ENCODE peak calls at places on chromosome 16, in ten cellular contexts. W is activated T-cell treated with anti-CD3 and anti-CD28 coated beads for 1 hour; O is spleen; Q is psoas muscle; S is NCI-H460; N is AG08395; I is Panc1; U is HFFc6; Y is ELR; E is CD4-positive, CD25-positive, alpha-beta regulatory T cell. C is an unnamed sample.

GRCh38 chr16:68179196-68179795 is 56.6 kb downstream of the ESRP2 start:
- DNase-seq in W (no peak), O (no peak), Q (no peak), S (no peak), N (peak), I (no peak), U (no peak), Y (no peak), E (no peak), C (no peak)

GRCh38 chr16:88306860-88307545 is 75.8 kb upstream of the ZNF469 start:
- DNase-seq in W (no peak), O (no peak), Q (peak), S (no peak), N (peak), I (no peak), U (peak), Y (peak), E (no peak), C (peak)

GRCh38 chr16:12319464-12320030 is 343.0 kb downstream of the SNX29 start:
- DNase-seq in W (no peak), O (no peak), Q (no peak), S (no peak), N (no peak), I (no peak), U (no peak), Y (peak), E (no peak), C (peak)

GRCh38 chr16:10408824-10409381 is 23.0 kb downstream of the ATF7IP2 start:
- DNase-seq in W (no peak), O (no peak), Q (no peak), S (no peak), N (no peak), I (no peak), U (no peak), Y (no peak), E (peak), C (no peak)

GRCh38 chr16:73565263-73565662 is 517.3 kb upstream of the ZFHX3 start:
- DNase-seq in W (no peak), O (no peak), Q (no peak), S (peak), N (no peak), I (no peak), U (no peak), Y (peak), E (no peak), C (no peak)

GRCh38 chr16:73771676-73772075 is 524.9 kb upstream of the PSMD7 start:
- DNase-seq in W (no peak), O (no peak), Q (no peak), S (no peak), N (no peak), I (no peak), U (peak), Y (no peak), E (no peak), C (no peak)

GRCh38 chr16:84874553-84874952 is 54.8 kb downstream of the CRISPLD2 start:
- DNase-seq in W (no peak), O (no peak), Q (no peak), S (no peak), N (no peak), I (no peak), U (peak), Y (no peak), E (no peak), C (no peak)

GRCh38 chr16:28133666-28134065 is 70.2 kb upstream of the GSG1L start:
- DNase-seq in W (no peak), O (no peak), Q (no peak), S (no peak), N (no peak), I (no peak), U (no peak), Y (no peak), E (no peak), C (no peak)

GRCh38 chr16:70568601-70569217 is 45.1 kb downstream of the SF3B3 start:
- DNase-seq in W (no peak), O (no peak), Q (no peak), S (no peak), N (no peak), I (no peak), U (no peak), Y (no peak), E (no peak), C (no peak)

GRCh38 chr16:11417487-11417886 is 72.2 kb downstream of the RMI2 start:
- DNase-seq in W (no peak), O (peak), Q (no peak), S (no peak), N (no peak), I (no peak), U (no peak), Y (no peak), E (no peak), C (no peak)

GRCh38 chr16:57562669-57563486 is 20.4 kb downstream of the ADGRG5 start:
- DNase-seq in W (no peak), O (no peak), Q (no peak), S (no peak), N (no peak), I (no peak), U (no peak), Y (no peak), E (no peak), C (no peak)

GRCh38 chr16:83533193-83533592 is 274.6 kb upstream of the HSBP1 start:
- DNase-seq in W (no peak), O (no peak), Q (no peak), S (peak), N (peak), I (no peak), U (no peak), Y (peak), E (no peak), C (peak)

GRCh38 chr16:89316701-89317100 is 99.2 kb downstream of the ZNF778 start:
- DNase-seq in W (no peak), O (peak), Q (no peak), S (no peak), N (no peak), I (no peak), U (no peak), Y (no peak), E (no peak), C (no peak)

GRCh38 chr16:88116121-88116900 is 165.1 kb downstream of the BANP start:
- DNase-seq in W (no peak), O (no peak), Q (no peak), S (no peak), N (no peak), I (no peak), U (no peak), Y (no peak), E (no peak), C (peak)

GRCh38 chr16:56189990-56190902 is 1.0 kb upstream of the GNAO1 start:
- DNase-seq in W (no peak), O (peak), Q (no peak), S (no peak), N (no peak), I (no peak), U (no peak), Y (no peak), E (no peak), C (no peak)

GRCh38 chr16:11497329-11497805 is 89.4 kb downstream of the LITAF start:
- DNase-seq in W (no peak), O (peak), Q (peak), S (peak), N (peak), I (peak), U (peak), Y (peak), E (peak), C (peak)

GRCh38 chr16:20851601-20852000 is 45.3 kb downstream of the REXO5 start:
- DNase-seq in W (no peak), O (no peak), Q (peak), S (peak), N (peak), I (no peak), U (peak), Y (peak), E (no peak), C (peak)

GRCh38 chr16:22189473-22190168 is 16.5 kb upstream of the EEF2K start:
- DNase-seq in W (peak), O (peak), Q (peak), S (no peak), N (no peak), I (no peak), U (no peak), Y (peak), E (peak), C (peak)

GRCh38 chr16:4640572-4641305 is 16.1 kb downstream of the MGRN1 start:
- DNase-seq in W (no peak), O (no peak), Q (no peak), S (no peak), N (peak), I (no peak), U (no peak), Y (no peak), E (no peak), C (no peak)

GRCh38 chr16:16887193-16887592 is 508.3 kb downstream of the NPIPA7 start:
- DNase-seq in W (no peak), O (no peak), Q (no peak), S (no peak), N (no peak), I (no peak), U (no peak), Y (no peak), E (no peak), C (no peak)

GRCh38 chr16:2483939-2484897 is 9.3 kb downstream of the TBC1D24 start:
- DNase-seq in W (no peak), O (no peak), Q (no peak), S (no peak), N (no peak), I (no peak), U (no peak), Y (no peak), E (no peak), C (no peak)

GRCh38 chr16:998211-998610 is 16.6 kb downstream of the SOX8 start:
- DNase-seq in W (no peak), O (no peak), Q (no peak), S (no peak), N (no peak), I (no peak), U (no peak), Y (no peak), E (no peak), C (no peak)

GRCh38 chr16:83085660-83086059 is 458.9 kb downstream of the CDH13 start:
- DNase-seq in W (no peak), O (no peak), Q (no peak), S (no peak), N (no peak), I (no peak), U (no peak), Y (no peak), E (no peak), C (no peak)

GRCh38 chr16:2282866-2283555 is 15.1 kb upstream of the RNPS1 start:
- DNase-seq in W (no peak), O (no peak), Q (no peak), S (no peak), N (no peak), I (no peak), U (no peak), Y (no peak), E (no peak), C (no peak)

GRCh38 chr16:69871708-69872107 is 79.4 kb upstream of the CLEC18A start:
- DNase-seq in W (no peak), O (no peak), Q (no peak), S (no peak), N (no peak), I (no peak), U (no peak), Y (no peak), E (no peak), C (no peak)

GRCh38 chr16:55563797-55564196 is 2.7 kb upstream of the CAPNS2 start:
- DNase-seq in W (no peak), O (no peak), Q (no peak), S (no peak), N (no peak), I (no peak), U (no peak), Y (peak), E (no peak), C (no peak)

GRCh38 chr16:4212934-4213296 is 29.0 kb downstream of the SRL start:
- DNase-seq in W (no peak), O (no peak), Q (no peak), S (no peak), N (peak), I (no peak), U (peak), Y (peak), E (no peak), C (peak)

GRCh38 chr16:85929259-85929704 is 30.3 kb downstream of the IRF8 start:
- DNase-seq in W (no peak), O (no peak), Q (no peak), S (no peak), N (no peak), I (no peak), U (no peak), Y (no peak), E (no peak), C (peak)

GRCh38 chr16:57630931-57631845 is 2.8 kb downstream of the ADGRG1 start:
- DNase-seq in W (no peak), O (no peak), Q (no peak), S (no peak), N (no peak), I (no peak), U (no peak), Y (no peak), E (no peak), C (no peak)

GRCh38 chr16:1296688-1297412 is 12.6 kb upstream of the UBE2I start:
- DNase-seq in W (no peak), O (no peak), Q (no peak), S (peak), N (peak), I (peak), U (peak), Y (peak), E (no peak), C (peak)